ENCODE peak calls at places on chromosomes 16 and 17, in six cellular contexts. A is mesenchymal stem cell, L is neuronal stem cell, V is H1, K is trophoblast cell, J is IMR-90. S is an unnamed sample.

GRCh38 chr17:77312061-77312684 is 171.4 kb downstream of the SEC14L1 start:
- DNase-seq in V (no peak), J (no peak), A (no peak), K (no peak), L (no peak), S (no peak)

GRCh38 chr16:3479654-3480216 is 15.6 kb downstream of the C16orf90 start:
- DNase-seq in A (no peak), V (no peak), J (no peak), L (no peak), K (no peak), S (no peak)

GRCh38 chr16:20878682-20879147 is 21.4 kb downstream of the DCUN1D3 start:
- DNase-seq in A (no peak), K (no peak), J (no peak), L (no peak), V (no peak), S (no peak)

GRCh38 chr16:12649356-12649755 is 154.3 kb downstream of the CPPED1 start:
- DNase-seq in L (no peak), J (no peak), A (no peak), V (no peak), K (no peak), S (no peak)

GRCh38 chr16:47059991-47060390 is 83.8 kb downstream of the NETO2 start:
- DNase-seq in K (no peak), J (no peak), V (no peak), A (no peak), L (no peak), S (no peak)

GRCh38 chr17:56297142-56297541 is 143.9 kb downstream of the ANKFN1 start:
- DNase-seq in V (no peak), L (no peak), J (peak), A (no peak), K (no peak), S (no peak)

GRCh38 chr17:81549826-81550225 is 2.3 kb downstream of the FAAP100 start:
- DNase-seq in J (no peak), L (no peak), K (no peak), V (no peak), A (no peak), S (no peak)

GRCh38 chr16:67199011-67199807 is at the start of gene ELMO3:
- DNase-seq in A (no peak), V (peak), K (peak), J (no peak), L (peak), S (peak)

GRCh38 chr16:16992986-16993783 is 477.6 kb downstream of the XYLT1 start:
- DNase-seq in J (no peak), L (no peak), K (no peak), A (no peak), V (no peak), S (no peak)

GRCh38 chr16:81650982-81651562 is 128.0 kb upstream of the PLCG2 start:
- DNase-seq in A (no peak), V (peak), K (no peak), L (peak), J (no peak), S (peak)

GRCh38 chr16:86398622-86399021 is 111.7 kb upstream of the FOXF1 start:
- DNase-seq in A (peak), K (no peak), L (no peak), V (no peak), J (peak), S (no peak)

GRCh38 chr17:5128905-5129535 is 13.2 kb downstream of the USP6 start:
- DNase-seq in K (no peak), J (no peak), A (no peak), V (peak), L (no peak), S (no peak)

GRCh38 chr16:58859958-58860669 is 126.0 kb upstream of the GOT2 start:
- DNase-seq in K (no peak), A (no peak), L (no peak), J (no peak), V (no peak), S (no peak)

GRCh38 chr16:58866935-58867334 is 132.8 kb upstream of the GOT2 start:
- DNase-seq in K (no peak), L (no peak), A (no peak), V (no peak), J (no peak), S (peak)

GRCh38 chr16:58863042-58863441 is 128.9 kb upstream of the GOT2 start:
- DNase-seq in A (no peak), V (no peak), K (no peak), J (no peak), L (no peak), S (peak)

GRCh38 chr16:58863761-58864160 is 129.6 kb upstream of the GOT2 start:
- DNase-seq in K (no peak), L (no peak), J (no peak), V (no peak), A (no peak), S (no peak)

GRCh38 chr16:58862334-58863024 is 128.4 kb upstream of the GOT2 start:
- DNase-seq in A (no peak), L (no peak), V (no peak), J (no peak), K (no peak), S (peak)
- H2BK5ac ChIP-seq in A (no peak), L (no peak), V (peak), J (no peak), K (no peak), S (no peak)

GRCh38 chr17:47066095-47066494 is 87.0 kb upstream of the RPRML start:
- DNase-seq in L (no peak), A (peak), V (no peak), J (no peak), K (no peak), S (peak)
- H3K4me3 ChIP-seq in L (no peak), A (no peak), V (peak), J (no peak), K (no peak), S (no peak)

DNA sequence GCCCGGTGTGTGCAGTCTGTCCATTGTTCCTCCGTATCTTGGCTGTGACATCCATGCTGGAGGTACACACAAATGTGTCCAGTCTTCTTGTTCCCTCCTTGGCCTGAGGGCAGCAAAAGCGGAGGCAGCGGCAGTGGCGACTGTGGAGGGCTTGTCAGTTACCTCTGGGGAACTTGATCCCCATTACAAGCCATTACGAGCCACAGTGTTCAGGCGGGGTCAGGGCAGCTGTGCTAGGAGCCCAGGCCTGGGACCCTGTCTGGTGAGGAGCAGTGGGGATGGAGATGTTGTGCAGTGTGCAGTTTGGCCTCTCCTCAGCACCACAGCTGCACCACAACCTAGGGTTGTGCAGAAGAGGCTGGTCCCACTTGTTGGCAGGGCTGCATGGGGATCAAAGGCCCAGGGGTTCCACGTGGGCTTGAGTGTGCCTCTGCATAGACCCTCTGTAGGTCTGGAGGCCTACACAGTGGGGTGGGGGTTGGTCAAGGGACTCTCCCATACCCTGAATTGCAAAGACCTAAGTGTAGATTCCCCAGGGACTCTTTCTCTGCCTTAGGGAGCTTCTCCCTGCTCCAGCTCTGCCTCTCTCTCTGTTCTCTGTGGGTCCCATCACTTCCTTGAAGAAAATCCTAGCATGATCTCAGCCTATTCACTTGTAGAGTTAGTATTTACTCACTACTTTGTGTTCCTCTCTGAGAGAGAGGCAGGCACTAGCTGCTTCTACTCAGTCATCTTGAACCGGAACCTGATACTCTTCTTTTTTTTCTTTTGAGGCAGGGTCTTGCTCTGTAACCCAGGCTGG is 58.8 kb downstream of the SLFN11 start:
- DNase-seq in K (no peak), L (no peak), A (no peak), J (no peak), V (peak), S (peak)
- H3K4me2 ChIP-seq in K (peak), L (no peak), A (no peak), J (no peak), V (peak), S (peak)

GRCh38 chr17:83083368-83084201 is 4.2 kb downstream of the METRNL start:
- DNase-seq in A (peak), L (no peak), K (peak), V (no peak), J (peak), S (peak)

GRCh38 chr17:83084214-83084613 is 4.8 kb downstream of the METRNL start:
- DNase-seq in K (no peak), J (no peak), A (no peak), V (no peak), L (no peak), S (no peak)

GRCh38 chr17:83082435-83082834 is 3.0 kb downstream of the METRNL start:
- DNase-seq in K (no peak), J (no peak), A (no peak), V (no peak), L (no peak), S (no peak)

GRCh38 chr17:83081561-83082201 is 2.3 kb downstream of the METRNL start:
- DNase-seq in J (peak), K (no peak), V (no peak), A (no peak), L (no peak), S (no peak)

GRCh38 chr17:83082899-83083367 is 3.5 kb downstream of the METRNL start:
- DNase-seq in J (no peak), A (no peak), K (no peak), L (no peak), V (no peak), S (peak)
- H2BK5ac ChIP-seq in J (peak), A (no peak), K (peak), L (no peak), V (peak), S (no peak)

GRCh38 chr17:57833597-57833939 is 16.3 kb downstream of the MRPS23 start:
- DNase-seq in L (no peak), A (no peak), V (no peak), J (no peak), K (no peak), S (no peak)
- H3K4me3 ChIP-seq in L (no peak), A (no peak), V (peak), J (no peak), K (no peak), S (no peak)

DNA sequence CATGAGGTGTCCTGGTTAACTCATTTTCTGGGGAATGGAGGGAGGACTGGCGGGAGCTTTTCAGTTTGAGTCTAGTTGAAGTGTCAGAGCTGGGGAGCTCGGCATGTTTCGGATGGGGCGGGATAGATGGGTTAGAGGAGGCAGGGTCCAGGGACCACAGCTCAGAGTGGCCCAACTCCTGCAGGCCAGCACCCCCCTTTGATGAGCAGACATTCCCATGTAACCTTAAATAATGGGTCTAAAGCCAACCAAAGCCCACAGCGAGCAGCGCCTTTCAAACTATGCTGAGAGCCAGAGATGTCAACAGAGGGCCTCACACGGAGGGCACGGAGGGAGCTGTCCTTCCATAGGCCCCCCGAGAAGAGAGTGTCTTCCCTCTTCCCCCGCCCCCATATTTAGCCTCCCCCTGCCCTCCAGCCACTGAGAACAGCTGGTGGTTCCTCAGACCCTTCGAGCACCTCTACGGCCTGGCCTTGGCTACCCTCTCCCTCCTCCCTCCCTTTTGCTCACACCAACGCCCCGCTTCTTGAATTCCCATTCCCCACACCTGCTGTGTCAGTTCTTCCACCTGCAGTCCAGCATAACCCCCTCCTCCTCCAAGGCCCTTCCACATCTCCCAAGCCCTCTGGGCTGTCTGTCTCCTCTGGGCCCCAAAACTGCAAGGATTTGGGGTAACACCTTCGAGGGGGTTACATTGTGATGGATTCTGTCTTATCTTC is 21.8 kb downstream of the RAB11FIP4 start:
- DNase-seq in A (no peak), V (no peak), L (no peak), K (no peak), J (no peak), S (no peak)
- H3K4me2 ChIP-seq in A (no peak), V (no peak), L (no peak), K (no peak), J (no peak), S (no peak)

GRCh38 chr17:65184235-65184959 is 47.2 kb downstream of the RGS9 start:
- DNase-seq in J (no peak), L (no peak), V (no peak), A (no peak), K (no peak), S (no peak)
- H2BK5ac ChIP-seq in J (peak), L (no peak), V (peak), A (no peak), K (no peak), S (peak)

DNA sequence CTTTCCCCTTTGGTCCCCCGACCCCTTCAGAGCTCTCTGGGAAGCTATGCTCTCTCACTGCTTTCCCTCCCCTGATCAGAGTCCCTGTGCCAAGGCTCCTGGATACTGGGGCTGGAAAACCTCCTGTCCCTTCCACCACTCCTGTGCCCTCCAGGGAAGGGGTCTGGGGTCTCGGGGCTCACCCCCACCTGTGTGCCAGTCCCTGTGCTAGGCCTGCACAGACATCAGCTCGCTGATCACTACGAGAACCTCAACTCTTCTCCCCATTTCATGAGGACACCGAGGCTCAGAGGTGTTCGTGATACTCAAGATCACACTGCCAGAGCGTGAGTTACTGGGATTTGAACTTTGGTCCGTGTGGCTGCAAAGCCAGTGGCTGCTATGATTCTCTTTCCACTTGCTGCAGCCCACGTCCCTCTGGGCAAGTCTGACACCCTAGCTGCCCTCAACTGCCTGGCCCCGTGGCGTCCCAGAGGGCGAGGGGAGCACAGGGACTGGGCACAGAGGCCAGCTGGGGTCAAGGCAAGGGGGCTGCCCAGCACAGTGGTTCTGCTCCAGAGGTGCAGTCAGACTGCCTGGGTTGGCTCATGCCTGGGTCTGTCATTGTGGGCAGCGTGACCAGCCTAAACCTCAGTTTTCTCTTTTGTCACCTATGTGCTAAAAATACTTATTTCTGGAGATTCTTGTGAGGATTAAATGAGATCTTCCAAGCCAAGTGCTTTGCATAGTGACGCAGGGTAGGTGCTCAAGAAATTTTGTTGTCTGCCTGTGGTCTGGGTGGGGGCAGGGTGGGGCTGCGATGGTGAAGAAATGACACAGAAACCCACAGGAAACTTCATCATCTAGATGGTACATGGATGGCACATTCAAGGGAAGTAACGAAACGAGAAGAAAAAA is 43.9 kb upstream of the TOB1 start:
- DNase-seq in V (no peak), K (no peak), J (no peak), A (no peak), L (no peak), S (no peak)
- H3K4me3 ChIP-seq in V (no peak), K (peak), J (no peak), A (no peak), L (peak), S (no peak)

GRCh38 chr16:84139628-84140258 is 5.2 kb downstream of the HSDL1 start:
- DNase-seq in L (no peak), K (no peak), J (no peak), V (no peak), A (no peak), S (no peak)

GRCh38 chr16:84138500-84138823 is 6.5 kb downstream of the HSDL1 start:
- DNase-seq in V (no peak), J (no peak), K (no peak), A (no peak), L (no peak), S (no peak)

GRCh38 chr16:84137287-84137686 is 7.7 kb downstream of the HSDL1 start:
- DNase-seq in A (no peak), J (no peak), L (no peak), K (no peak), V (no peak), S (peak)

GRCh38 chr16:84137769-84138357 is 7.1 kb downstream of the HSDL1 start:
- DNase-seq in K (no peak), J (no peak), L (no peak), A (no peak), V (no peak), S (peak)

DNA sequence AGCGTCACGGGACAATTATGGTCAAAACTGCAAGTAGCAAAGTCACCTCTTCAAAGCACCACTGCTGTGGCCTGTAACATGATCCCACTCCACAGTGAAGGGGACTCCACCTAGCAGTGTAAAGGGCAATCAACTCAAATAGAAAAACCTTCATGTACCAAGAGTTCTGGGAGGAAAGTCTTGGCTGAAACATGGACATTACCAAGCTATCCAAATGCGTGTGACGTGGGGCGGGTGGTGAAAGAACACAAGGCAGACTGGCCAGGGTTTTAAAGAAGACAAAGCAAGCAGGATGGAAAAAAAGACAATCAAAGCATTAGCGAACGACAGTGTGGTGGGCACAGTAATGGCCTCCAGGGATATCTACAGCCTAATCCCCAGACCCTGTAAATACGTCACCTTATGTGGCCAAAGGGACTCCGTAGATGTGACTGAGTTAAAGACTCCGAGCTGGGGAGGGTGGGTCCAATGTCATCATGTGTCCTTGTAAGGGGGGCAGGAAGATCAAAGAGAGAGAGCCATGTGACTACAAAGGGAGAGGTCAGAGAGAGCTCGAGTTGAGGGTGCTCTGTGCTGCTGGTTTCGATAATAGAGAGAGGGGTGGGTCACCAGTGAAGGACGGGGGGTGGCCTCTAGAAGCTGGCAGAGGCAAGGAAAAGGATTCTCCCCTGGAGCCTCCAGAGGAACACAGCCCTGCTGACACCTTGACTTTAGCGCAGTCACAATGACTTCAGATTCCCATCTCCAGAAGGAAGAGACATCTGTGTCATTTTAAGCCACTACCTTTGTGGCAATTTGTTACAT is 6.0 kb downstream of the HSDL1 start:
- DNase-seq in V (no peak), K (no peak), J (peak), L (no peak), A (peak), S (peak)
- H3K4me2 ChIP-seq in V (peak), K (no peak), J (peak), L (no peak), A (no peak), S (no peak)

GRCh38 chr17:2847601-2848255 is 51.5 kb downstream of the RAP1GAP2 start:
- DNase-seq in A (no peak), K (no peak), V (no peak), J (no peak), L (no peak), S (no peak)

GRCh38 chr17:2851615-2852014 is 55.4 kb downstream of the RAP1GAP2 start:
- DNase-seq in V (no peak), K (no peak), J (no peak), L (no peak), A (no peak), S (no peak)

GRCh38 chr17:2852211-2852610 is 56.0 kb downstream of the RAP1GAP2 start:
- DNase-seq in K (no peak), A (no peak), V (no peak), L (no peak), J (no peak), S (no peak)

GRCh38 chr17:2850991-2851390 is 54.8 kb downstream of the RAP1GAP2 start:
- DNase-seq in K (no peak), A (no peak), J (no peak), V (no peak), L (no peak), S (no peak)

DNA sequence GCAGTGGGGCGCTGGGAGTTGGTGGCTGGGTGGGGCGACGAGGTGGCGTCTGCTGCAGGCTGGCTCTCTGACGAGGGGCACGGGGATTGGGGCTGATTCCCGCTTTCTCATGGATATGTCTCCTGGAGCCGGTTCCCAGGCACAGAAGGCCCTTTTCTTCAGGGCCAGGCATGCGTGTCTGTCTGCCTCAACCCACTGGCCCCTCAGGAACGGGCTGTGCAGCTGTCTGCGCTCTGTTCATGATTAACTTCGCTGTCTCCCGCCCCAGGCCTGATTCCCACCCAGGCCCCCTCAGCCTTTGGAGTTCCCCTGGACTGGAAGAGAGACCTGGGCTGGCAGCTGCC is 53.1 kb downstream of the RAP1GAP2 start:
- DNase-seq in K (no peak), A (no peak), L (no peak), J (no peak), V (no peak), S (no peak)
- H2BK5ac ChIP-seq in K (no peak), A (no peak), L (no peak), J (no peak), V (peak), S (no peak)